ENCODE peak calls at places on chromosomes 12 and 14, in five cellular contexts. K, G, Z, C and I are unnamed samples. For H3K4me1, the result is how much of the 10 kb centered on the place peaks cover.

GRCh38 chr12:15244341-15244740 is 23.1 kb upstream of the RERG start:
- DNase-seq in K (no peak), G (no peak), Z (no peak), C (no peak), I (no peak)

GRCh38 chr12:59393506-59393905 is 202.3 kb upstream of the SLC16A7 start:
- DNase-seq in K (no peak), G (no peak), Z (no peak), C (no peak), I (no peak)

GRCh38 chr12:176321-177181 is 37.4 kb downstream of the SLC6A12 start:
- DNase-seq in K (no peak), G (no peak), Z (peak), C (no peak), I (no peak)

GRCh38 chr12:94109154-94109553 is 39.2 kb upstream of the PLXNC1 start:
- DNase-seq in K (peak), G (no peak), Z (no peak), C (no peak), I (no peak)

GRCh38 chr12:100229876-100230275 is 29.3 kb downstream of the ACTR6 start:
- DNase-seq in K (no peak), G (no peak), Z (no peak), C (no peak), I (no peak)

GRCh38 chr12:40063424-40063823 is 42.5 kb downstream of the SLC2A13 start:
- DNase-seq in K (no peak), G (no peak), Z (no peak), C (no peak), I (no peak)

GRCh38 chr12:5889381-5890047 is 55.5 kb downstream of the ANO2 start:
- DNase-seq in K (peak), G (no peak), Z (peak), C (no peak), I (no peak)

GRCh38 chr12:107079172-107080011 is 14.0 kb downstream of the CRY1 start:
- DNase-seq in K (peak), G (no peak), Z (peak), C (no peak), I (no peak)

GRCh38 chr12:112735296-112735695 is 56.3 kb upstream of the RPH3A start:
- DNase-seq in K (no peak), G (no peak), Z (no peak), C (no peak), I (no peak)

GRCh38 chr12:65495233-65495632 is 216.8 kb downstream of the MSRB3 start:
- DNase-seq in K (no peak), G (no peak), Z (peak), C (no peak), I (no peak)

GRCh38 chr14:50711043-50711442 is 42.9 kb upstream of the SAV1 start:
- DNase-seq in K (no peak), G (no peak), Z (no peak), C (no peak), I (no peak)

GRCh38 chr12:5430639-5431603 is 987 bp upstream of the NTF3 start:
- DNase-seq in K (no peak), G (no peak), Z (no peak), C (peak), I (no peak)

GRCh38 chr12:28781671-28782652 is 367.1 kb upstream of the FAR2 start:
- DNase-seq in K (no peak), G (no peak), Z (no peak), C (no peak), I (no peak)

GRCh38 chr14:92655372-92655771 is 93.1 kb downstream of the LGMN start:
- DNase-seq in K (no peak), G (no peak), Z (no peak), C (no peak), I (no peak)

GRCh38 chr12:59972941-59973340 is 377.1 kb downstream of the SLC16A7 start:
- DNase-seq in K (no peak), G (no peak), Z (peak), C (no peak), I (no peak)

GRCh38 chr12:124603143-124603542 is 35.7 kb upstream of the NCOR2 start:
- DNase-seq in K (no peak), G (no peak), Z (no peak), C (no peak), I (no peak)

GRCh38 chr14:105490318-105490571 is 801 bp upstream of the TEDC1 start:
- DNase-seq in K (no peak), G (no peak), Z (no peak), C (peak), I (no peak)

GRCh38 chr12:72282721-72283120 is 10.6 kb downstream of the TRHDE start:
- DNase-seq in K (no peak), G (no peak), Z (no peak), C (no peak), I (no peak)

GRCh38 chr12:90086281-90086680 is 377.6 kb upstream of the ATP2B1 start:
- DNase-seq in K (no peak), G (no peak), Z (no peak), C (no peak), I (no peak)

GRCh38 chr12:565589-566105 is 97.6 kb downstream of the NINJ2 start:
- DNase-seq in K (no peak), G (no peak), Z (no peak), C (no peak), I (no peak)

GRCh38 chr12:114820773-114821172 is 136.8 kb upstream of the TBX3 start:
- DNase-seq in K (no peak), G (no peak), Z (no peak), C (no peak), I (no peak)

GRCh38 chr14:67636361-67636919 is 16.7 kb downstream of the ARG2 start:
- DNase-seq in K (peak), G (peak), Z (no peak), C (no peak), I (no peak)

GRCh38 chr14:77883479-77884238 is 83.8 kb downstream of the ADCK1 start:
- DNase-seq in K (no peak), G (no peak), Z (peak), C (no peak), I (no peak)

GRCh38 chr14:37595809-37596595 is 573 bp downstream of the TTC6 start:
- DNase-seq in K (peak), G (no peak), Z (peak), C (no peak), I (no peak)

GRCh38 chr12:87290505-87290904 is 738.7 kb downstream of the C12orf50 start:
- DNase-seq in K (no peak), G (no peak), Z (no peak), C (no peak), I (no peak)

GRCh38 chr12:106299193-106299794 is 3.2 kb upstream of the TCP11L2 start:
- DNase-seq in K (no peak), G (no peak), Z (no peak), C (no peak), I (no peak)

GRCh38 chr12:6934110-6934509 is 6.4 kb downstream of the ATN1 start:
- DNase-seq in K (no peak), G (no peak), Z (no peak), C (peak), I (no peak)
- H3K27ac ChIP-seq in K (no peak), G (no peak), Z (peak), C (peak), I (peak)

GRCh38 chr12:22625671-22626251 is 790 bp downstream of the ETNK1 start:
- DNase-seq in K (peak), G (peak), Z (peak), C (peak), I (peak)
- TF ChIP-seq EP300 in K (no peak), G (no peak), Z (no peak), C (no peak), I (peak)

DNA sequence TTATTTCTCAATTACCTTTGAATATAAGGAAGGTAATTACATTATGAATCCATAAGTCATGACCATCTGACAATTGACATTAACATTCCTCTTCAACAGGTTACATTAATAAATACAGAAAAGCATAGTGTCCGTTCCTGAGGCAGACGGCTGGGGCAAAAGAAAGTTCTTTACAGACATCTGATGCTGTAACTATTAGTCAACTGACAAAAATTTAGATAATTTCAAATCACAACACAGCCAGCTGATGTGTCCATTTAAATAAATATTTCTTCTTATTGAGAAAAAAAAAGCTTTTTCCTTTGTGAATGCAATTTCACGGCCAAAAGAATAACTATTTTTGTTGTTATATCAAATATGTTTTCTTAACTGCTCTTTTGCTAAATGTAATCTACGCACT is 9.2 kb upstream of the PYROXD1 start:
- DNase-seq in K (no peak), G (no peak), Z (no peak), C (no peak), I (no peak)
- H3K4me1 ChIP-seq in K (under half), G (under half), Z (under half), C (under half), I (under half)

GRCh38 chr14:69768873-69769272 is 1.9 kb downstream of the SRSF5 start:
- DNase-seq in K (no peak), G (no peak), Z (no peak), C (no peak), I (no peak)

GRCh38 chr14:69763761-69764510 is 3.0 kb upstream of the SRSF5 start:
- DNase-seq in K (no peak), G (no peak), Z (no peak), C (no peak), I (no peak)

GRCh38 chr14:69769623-69770022 is 2.7 kb downstream of the SRSF5 start:
- DNase-seq in K (no peak), G (no peak), Z (no peak), C (peak), I (no peak)

GRCh38 chr14:69767369-69767999 is 542 bp downstream of the SRSF5 start:
- DNase-seq in K (peak), G (peak), Z (peak), C (peak), I (peak)

DNA sequence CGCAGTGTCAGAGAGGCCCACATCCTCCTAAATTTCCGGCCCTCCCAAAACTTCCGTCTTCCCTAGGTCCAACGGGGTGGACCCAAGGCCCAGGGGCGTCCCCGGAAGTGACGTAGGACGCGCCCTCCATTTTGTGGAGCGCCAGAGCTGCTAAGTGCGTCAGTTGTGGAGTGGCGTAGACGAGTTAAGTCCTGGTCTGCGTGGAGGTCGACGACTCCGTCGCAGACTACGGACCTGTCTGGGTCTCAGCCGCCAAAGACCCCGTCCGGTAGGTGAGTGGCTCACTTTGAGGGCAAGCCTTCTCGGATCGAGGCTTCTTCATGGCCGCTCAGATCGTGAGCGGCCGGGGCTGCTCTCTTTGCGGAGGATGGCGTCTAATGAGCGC is at the start of gene SRSF5:
- DNase-seq in K (peak), G (peak), Z (peak), C (peak), I (peak)
- H3K27ac ChIP-seq in K (peak), G (peak), Z (peak), C (peak), I (peak)

GRCh38 chr14:64082837-64083236 is 211.3 kb downstream of the ESR2 start:
- DNase-seq in K (no peak), G (no peak), Z (no peak), C (peak), I (no peak)
- TF ChIP-seq EP300 in K (no peak), G (no peak), Z (no peak), C (peak), I (peak)

GRCh38 chr12:53803194-53803593 is 51.4 kb upstream of the CISTR start:
- DNase-seq in K (no peak), G (no peak), Z (no peak), C (no peak), I (no peak)

GRCh38 chr12:53793221-53793620 is 41.4 kb upstream of the CISTR start:
- DNase-seq in K (no peak), G (no peak), Z (no peak), C (no peak), I (no peak)

GRCh38 chr12:53795927-53796326 is 44.1 kb upstream of the CISTR start:
- DNase-seq in K (no peak), G (no peak), Z (no peak), C (no peak), I (no peak)

GRCh38 chr12:53803703-53804102 is 51.9 kb upstream of the CISTR start:
- DNase-seq in K (no peak), G (no peak), Z (peak), C (no peak), I (no peak)

GRCh38 chr12:53798575-53798974 is 46.8 kb upstream of the CISTR start:
- DNase-seq in K (no peak), G (no peak), Z (peak), C (no peak), I (no peak)
- H3K4me1 ChIP-seq in K (under half), G (under half), Z (under half), C (under half), I (under half)

DNA sequence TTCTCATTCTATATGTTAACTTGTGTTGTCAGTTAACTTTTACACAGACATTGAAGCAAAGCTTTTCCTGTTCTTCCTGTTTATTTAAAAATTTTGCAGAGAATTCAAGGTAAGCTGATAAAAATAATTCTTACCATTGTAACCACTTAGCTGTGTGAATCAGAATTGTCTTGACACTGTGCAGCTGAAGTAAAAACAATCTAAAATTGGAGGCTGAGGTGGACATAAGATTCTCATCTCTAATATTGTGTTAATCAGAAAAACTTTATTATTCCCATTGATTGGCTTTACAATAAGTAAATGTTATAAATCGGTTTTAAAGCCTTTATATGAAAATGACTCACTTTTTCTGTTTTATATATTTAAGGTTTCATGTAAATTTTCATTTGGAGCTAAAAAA is 240.3 kb upstream of the PLEKHG7 start:
- DNase-seq in K (no peak), G (no peak), Z (no peak), C (no peak), I (no peak)
- H3K27ac ChIP-seq in K (no peak), G (peak), Z (no peak), C (no peak), I (no peak)

GRCh38 chr14:39108791-39109190 is 5.3 kb upstream of the GEMIN2 start:
- DNase-seq in K (no peak), G (no peak), Z (no peak), C (no peak), I (no peak)

GRCh38 chr14:39102265-39102968 is 618 bp downstream of the SEC23A start:
- DNase-seq in K (peak), G (no peak), Z (peak), C (no peak), I (no peak)

GRCh38 chr14:39107624-39108023 is 4.6 kb upstream of the SEC23A start:
- DNase-seq in K (peak), G (no peak), Z (peak), C (no peak), I (no peak)

GRCh38 chr14:39099748-39100147 is 3.3 kb downstream of the SEC23A start:
- DNase-seq in K (no peak), G (no peak), Z (no peak), C (no peak), I (no peak)

DNA sequence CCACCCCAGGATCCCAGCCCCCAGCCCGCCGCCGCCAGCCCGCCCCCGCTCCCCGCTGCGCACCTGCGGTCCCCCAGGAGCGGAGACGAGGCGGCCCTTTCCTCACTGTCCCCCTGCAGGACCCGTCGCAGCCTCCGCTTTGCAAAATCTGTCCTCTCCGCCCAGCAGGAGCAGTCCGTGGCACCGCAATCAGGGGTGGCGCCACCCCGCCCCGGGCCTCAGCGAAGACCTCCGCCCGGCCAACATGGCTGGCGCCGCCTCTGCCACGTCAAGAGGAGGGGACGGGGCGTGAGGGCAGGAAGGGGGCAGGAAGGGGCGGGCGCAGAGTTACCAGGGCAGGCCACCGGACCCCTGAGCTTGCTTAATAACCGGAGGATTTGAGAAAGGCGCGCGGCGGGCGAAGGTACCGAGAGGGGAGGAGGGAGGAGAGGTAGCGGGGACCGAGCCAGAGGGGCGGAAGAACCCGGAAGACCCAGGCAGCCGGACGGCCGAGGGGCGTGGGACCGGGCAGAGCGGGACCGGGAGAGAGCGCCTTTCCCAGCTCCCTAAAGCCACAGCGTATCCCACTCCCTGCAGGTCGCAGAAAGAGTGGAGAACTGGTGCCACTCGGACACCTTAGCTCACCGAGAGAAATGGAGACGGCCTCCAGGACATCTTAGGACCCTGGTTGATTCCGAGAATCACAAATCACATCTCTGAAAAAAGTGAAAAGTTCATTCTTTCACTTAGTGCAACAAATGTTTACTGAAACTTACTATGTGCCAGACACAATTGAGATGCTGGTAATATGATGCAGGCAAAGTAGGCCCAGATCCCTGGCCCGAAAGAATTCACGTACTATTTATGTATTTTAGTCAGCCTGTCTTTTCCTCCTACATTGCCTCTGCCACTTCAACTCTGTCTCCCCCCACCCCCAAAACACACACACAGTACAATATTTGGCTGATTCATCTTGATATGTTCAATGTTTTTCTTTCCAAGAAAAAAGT is at the start of gene SEC23A:
- DNase-seq in K (peak), G (no peak), Z (peak), C (peak), I (peak)
- TF ChIP-seq EP300 in K (no peak), G (no peak), Z (no peak), C (no peak), I (no peak)

GRCh38 chr12:132489602-132490239 is at the start of gene FBRSL1:
- DNase-seq in K (peak), G (no peak), Z (peak), C (peak), I (peak)
- H3K4me1 ChIP-seq in K (under half), G (under half), Z (under half), C (under half), I (under half)

DNA sequence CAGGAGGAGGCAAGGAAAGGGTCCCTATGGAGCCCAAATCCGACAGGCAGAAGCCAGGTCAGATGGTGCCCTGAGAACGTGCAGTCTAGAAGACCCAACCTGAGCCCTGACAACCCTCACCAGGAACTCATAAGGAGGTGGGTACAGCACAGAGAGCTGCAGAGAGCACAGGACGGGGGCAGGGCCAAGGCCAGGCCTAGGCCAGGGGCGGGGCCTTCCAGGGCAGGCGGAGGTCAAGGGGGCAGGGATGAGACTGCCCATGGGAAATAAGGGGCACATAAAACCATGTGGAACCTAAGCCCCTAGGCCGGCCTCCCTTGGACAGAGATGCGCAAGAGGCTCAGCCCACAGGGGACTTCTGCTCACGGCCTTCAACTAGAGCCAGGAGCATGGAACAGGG is 45.1 kb downstream of the SSH1 start:
- DNase-seq in K (no peak), G (no peak), Z (no peak), C (no peak), I (no peak)
- H3K27ac ChIP-seq in K (no peak), G (no peak), Z (peak), C (no peak), I (peak)